ENCODE peak calls at places on chromosome 10, in six cellular contexts. One of them, this sample, is unnamed. For H3K9me3 and H4K20me1, the result is how much of the 10 kb centered on the place peaks cover.

GRCh38 chr10:33229252-33229943 is 105.1 kb downstream of the NRP1 start:
- DNase-seq in MM.1S: no peak
- DNase-seq in neural progenitor cell: no peak
- DNase-seq in IMR-90: no peak
- DNase-seq in OCI-LY7: no peak
- DNase-seq in PC-3: peak
- DNase-seq in this sample: peak

GRCh38 chr10:7596356-7596755 is 70.4 kb downstream of the ITIH5 start:
- DNase-seq in MM.1S: no peak
- DNase-seq in neural progenitor cell: no peak
- DNase-seq in IMR-90: no peak
- DNase-seq in OCI-LY7: no peak
- DNase-seq in PC-3: no peak
- DNase-seq in this sample: no peak

GRCh38 chr10:124639646-124640045 is 104.5 kb downstream of the FAM53B start:
- DNase-seq in MM.1S: no peak
- DNase-seq in neural progenitor cell: no peak
- DNase-seq in IMR-90: no peak
- DNase-seq in OCI-LY7: no peak
- DNase-seq in PC-3: no peak
- DNase-seq in this sample: no peak

GRCh38 chr10:75356484-75356883 is 45.1 kb downstream of the ZNF503 start:
- DNase-seq in MM.1S: no peak
- DNase-seq in neural progenitor cell: no peak
- DNase-seq in IMR-90: no peak
- DNase-seq in OCI-LY7: no peak
- DNase-seq in PC-3: no peak
- DNase-seq in this sample: no peak

GRCh38 chr10:15211464-15211979 is 43.0 kb upstream of the NMT2 start:
- DNase-seq in MM.1S: no peak
- DNase-seq in neural progenitor cell: no peak
- DNase-seq in IMR-90: peak
- DNase-seq in OCI-LY7: no peak
- DNase-seq in PC-3: peak
- DNase-seq in this sample: peak

GRCh38 chr10:103123282-103124033 is 69.6 kb downstream of the NT5C2 start:
- DNase-seq in MM.1S: no peak
- DNase-seq in neural progenitor cell: peak
- DNase-seq in IMR-90: no peak
- DNase-seq in OCI-LY7: no peak
- DNase-seq in PC-3: no peak
- DNase-seq in this sample: no peak

GRCh38 chr10:89516149-89516832 is 19.1 kb downstream of the SLC16A12 start:
- DNase-seq in MM.1S: no peak
- DNase-seq in neural progenitor cell: no peak
- DNase-seq in IMR-90: peak
- DNase-seq in OCI-LY7: no peak
- DNase-seq in PC-3: peak
- DNase-seq in this sample: peak

GRCh38 chr10:46555366-46555712 is 1.1 kb downstream of the GPRIN2 start:
- DNase-seq in MM.1S: no peak
- DNase-seq in neural progenitor cell: peak
- DNase-seq in IMR-90: no peak
- DNase-seq in OCI-LY7: no peak
- DNase-seq in PC-3: no peak
- DNase-seq in this sample: no peak

GRCh38 chr10:47207894-47208469 is 92.0 kb upstream of the GDF10 start:
- DNase-seq in MM.1S: no peak
- DNase-seq in neural progenitor cell: no peak
- DNase-seq in IMR-90: no peak
- DNase-seq in OCI-LY7: no peak
- DNase-seq in PC-3: no peak
- DNase-seq in this sample: no peak

GRCh38 chr10:71835671-71836593 is 15.1 kb downstream of the PSAP start:
- DNase-seq in MM.1S: no peak
- DNase-seq in neural progenitor cell: peak
- DNase-seq in IMR-90: peak
- DNase-seq in OCI-LY7: peak
- DNase-seq in PC-3: no peak
- DNase-seq in this sample: peak

GRCh38 chr10:127916826-127917225 is 9.9 kb downstream of the PTPRE start:
- DNase-seq in MM.1S: no peak
- DNase-seq in neural progenitor cell: no peak
- DNase-seq in IMR-90: no peak
- DNase-seq in OCI-LY7: no peak
- DNase-seq in PC-3: no peak
- DNase-seq in this sample: no peak

GRCh38 chr10:109981641-109982040 is 26.1 kb upstream of the ADD3 start:
- DNase-seq in MM.1S: no peak
- DNase-seq in neural progenitor cell: no peak
- DNase-seq in IMR-90: no peak
- DNase-seq in OCI-LY7: no peak
- DNase-seq in PC-3: no peak
- DNase-seq in this sample: peak

GRCh38 chr10:867807-868206 is 63.7 kb downstream of the LARP4B start:
- DNase-seq in MM.1S: no peak
- DNase-seq in neural progenitor cell: no peak
- DNase-seq in IMR-90: peak
- DNase-seq in OCI-LY7: no peak
- DNase-seq in PC-3: no peak
- DNase-seq in this sample: no peak

GRCh38 chr10:78899098-78899754 is 169.5 kb upstream of the ZMIZ1 start:
- DNase-seq in MM.1S: no peak
- DNase-seq in neural progenitor cell: no peak
- DNase-seq in IMR-90: no peak
- DNase-seq in OCI-LY7: no peak
- DNase-seq in PC-3: no peak
- DNase-seq in this sample: no peak

GRCh38 chr10:128701381-128701780 is 575.2 kb upstream of the MKI67 start:
- DNase-seq in MM.1S: no peak
- DNase-seq in neural progenitor cell: no peak
- DNase-seq in IMR-90: no peak
- DNase-seq in OCI-LY7: no peak
- DNase-seq in PC-3: no peak
- DNase-seq in this sample: no peak

GRCh38 chr10:105990529-105990928 is 1174.0 kb downstream of the SORCS1 start:
- DNase-seq in MM.1S: no peak
- DNase-seq in neural progenitor cell: no peak
- DNase-seq in IMR-90: no peak
- DNase-seq in OCI-LY7: no peak
- DNase-seq in PC-3: no peak
- DNase-seq in this sample: no peak

DNA sequence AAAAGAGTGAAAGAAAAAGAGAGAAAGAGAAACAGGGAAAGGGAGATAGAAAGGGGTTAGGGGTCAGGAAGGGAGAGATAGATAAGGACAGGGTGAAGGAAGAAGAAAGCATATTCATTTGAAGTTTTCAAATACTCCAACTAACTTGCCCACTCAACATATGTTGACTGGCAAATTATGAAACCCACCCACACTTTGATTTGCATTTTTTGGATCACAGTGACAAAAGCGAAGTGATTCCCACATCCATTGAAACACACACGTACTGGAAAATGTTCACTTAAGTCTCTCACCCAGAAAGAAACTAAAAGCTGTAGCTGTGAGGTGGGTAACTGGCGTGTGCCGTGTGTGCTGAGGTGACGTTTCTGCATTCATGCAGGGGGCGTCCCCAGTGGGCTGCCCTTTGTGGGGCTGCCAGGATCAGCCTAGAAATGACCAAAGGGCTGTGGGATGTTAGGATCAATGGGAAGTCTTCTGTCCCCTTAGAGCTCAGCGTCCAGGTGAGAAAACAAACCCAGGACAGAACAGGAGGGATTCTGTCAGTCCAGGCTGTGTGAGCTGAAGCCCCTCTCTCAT is 134.9 kb upstream of the ADARB2 start:
- DNase-seq in MM.1S: no peak
- DNase-seq in neural progenitor cell: no peak
- DNase-seq in IMR-90: no peak
- DNase-seq in OCI-LY7: no peak
- DNase-seq in PC-3: no peak
- DNase-seq in this sample: no peak
- H3K9me3 ChIP-seq in MM.1S: under half
- H3K9me3 ChIP-seq in neural progenitor cell: under half
- H3K9me3 ChIP-seq in IMR-90: under half
- H3K9me3 ChIP-seq in OCI-LY7: under half
- H3K9me3 ChIP-seq in PC-3: under half
- H3K9me3 ChIP-seq in this sample: under half

DNA sequence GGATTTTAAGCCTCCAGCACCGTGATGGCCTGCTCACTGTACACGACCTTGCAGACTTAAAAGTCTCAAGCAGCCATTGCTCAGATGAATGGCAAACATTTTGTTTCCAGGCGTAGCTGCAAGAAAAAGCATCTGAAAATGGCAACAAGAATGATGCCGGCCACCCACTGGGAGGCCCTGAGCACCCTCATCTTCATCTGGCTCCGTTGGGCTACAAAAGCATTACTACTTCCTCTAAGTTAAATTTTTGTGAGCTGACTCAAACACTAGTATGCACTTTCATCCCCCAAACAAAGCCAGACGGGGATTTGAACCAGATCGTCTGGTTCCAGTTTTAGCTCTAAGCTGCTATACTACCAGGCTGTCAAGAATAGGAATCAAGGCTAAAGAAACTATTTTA is 116.7 kb upstream of the CDK1 start:
- DNase-seq in MM.1S: no peak
- DNase-seq in neural progenitor cell: no peak
- DNase-seq in IMR-90: peak
- DNase-seq in OCI-LY7: no peak
- DNase-seq in PC-3: peak
- DNase-seq in this sample: peak
- H2AFZ ChIP-seq in MM.1S: no peak
- H2AFZ ChIP-seq in neural progenitor cell: peak
- H2AFZ ChIP-seq in IMR-90: peak
- H2AFZ ChIP-seq in OCI-LY7: no peak
- H2AFZ ChIP-seq in PC-3: peak
- H2AFZ ChIP-seq in this sample: peak

GRCh38 chr10:96608262-96608661 is 21.4 kb upstream of the TM9SF3 start:
- DNase-seq in MM.1S: no peak
- DNase-seq in neural progenitor cell: no peak
- DNase-seq in IMR-90: no peak
- DNase-seq in OCI-LY7: no peak
- DNase-seq in PC-3: no peak
- DNase-seq in this sample: no peak
- H4K20me1 ChIP-seq in MM.1S: under half
- H4K20me1 ChIP-seq in neural progenitor cell: under half
- H4K20me1 ChIP-seq in IMR-90: under half
- H4K20me1 ChIP-seq in OCI-LY7: under half
- H4K20me1 ChIP-seq in PC-3: under half
- H4K20me1 ChIP-seq in this sample: under half

GRCh38 chr10:58260334-58260733 is 7.4 kb downstream of the IPMK start:
- DNase-seq in MM.1S: no peak
- DNase-seq in neural progenitor cell: no peak
- DNase-seq in IMR-90: no peak
- DNase-seq in OCI-LY7: no peak
- DNase-seq in PC-3: no peak
- DNase-seq in this sample: no peak

GRCh38 chr10:58254644-58255043 is 13.1 kb downstream of the IPMK start:
- DNase-seq in MM.1S: no peak
- DNase-seq in neural progenitor cell: no peak
- DNase-seq in IMR-90: no peak
- DNase-seq in OCI-LY7: no peak
- DNase-seq in PC-3: no peak
- DNase-seq in this sample: no peak

GRCh38 chr10:58264780-58265179 is 2.9 kb downstream of the IPMK start:
- DNase-seq in MM.1S: no peak
- DNase-seq in neural progenitor cell: no peak
- DNase-seq in IMR-90: no peak
- DNase-seq in OCI-LY7: peak
- DNase-seq in PC-3: no peak
- DNase-seq in this sample: no peak

GRCh38 chr10:58253184-58253583 is 14.5 kb downstream of the IPMK start:
- DNase-seq in MM.1S: no peak
- DNase-seq in neural progenitor cell: no peak
- DNase-seq in IMR-90: no peak
- DNase-seq in OCI-LY7: no peak
- DNase-seq in PC-3: no peak
- DNase-seq in this sample: no peak

DNA sequence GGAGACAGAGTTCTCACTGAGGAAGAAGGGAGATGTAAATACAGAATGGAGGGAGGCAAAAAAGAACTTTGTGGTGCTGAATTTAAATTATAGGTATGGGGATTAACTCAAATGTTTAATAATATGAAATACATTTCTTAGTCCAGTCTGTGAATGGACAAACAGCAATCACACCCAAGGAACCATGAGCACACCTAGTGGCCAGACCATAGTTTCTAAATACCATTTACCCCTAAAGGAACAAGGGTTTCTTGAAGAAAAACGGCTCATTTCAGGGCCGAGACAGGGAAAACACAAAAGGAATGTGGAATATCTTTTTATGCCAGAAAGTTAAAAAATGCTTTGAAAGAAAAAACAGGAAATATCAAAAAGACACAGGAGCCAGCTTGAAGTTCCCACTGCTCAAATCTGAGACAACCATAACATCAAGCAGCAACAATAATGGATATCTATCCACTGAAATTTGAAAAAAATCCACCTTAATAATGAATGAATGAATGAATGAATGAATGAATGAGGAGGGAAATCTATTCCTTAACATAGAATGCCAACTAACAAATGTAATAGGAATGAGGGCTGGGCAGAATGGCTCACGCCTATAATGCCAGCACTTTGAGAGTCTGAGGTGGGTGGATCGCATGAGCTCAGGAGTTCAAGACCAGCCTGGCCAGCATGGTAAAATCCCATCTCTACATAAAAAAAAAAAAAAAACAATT is 8.6 kb downstream of the IPMK start:
- DNase-seq in MM.1S: no peak
- DNase-seq in neural progenitor cell: no peak
- DNase-seq in IMR-90: no peak
- DNase-seq in OCI-LY7: no peak
- DNase-seq in PC-3: peak
- DNase-seq in this sample: no peak
- H3K9me3 ChIP-seq in MM.1S: under half
- H3K9me3 ChIP-seq in neural progenitor cell: under half
- H3K9me3 ChIP-seq in IMR-90: under half
- H3K9me3 ChIP-seq in OCI-LY7: under half
- H3K9me3 ChIP-seq in PC-3: under half
- H3K9me3 ChIP-seq in this sample: under half

DNA sequence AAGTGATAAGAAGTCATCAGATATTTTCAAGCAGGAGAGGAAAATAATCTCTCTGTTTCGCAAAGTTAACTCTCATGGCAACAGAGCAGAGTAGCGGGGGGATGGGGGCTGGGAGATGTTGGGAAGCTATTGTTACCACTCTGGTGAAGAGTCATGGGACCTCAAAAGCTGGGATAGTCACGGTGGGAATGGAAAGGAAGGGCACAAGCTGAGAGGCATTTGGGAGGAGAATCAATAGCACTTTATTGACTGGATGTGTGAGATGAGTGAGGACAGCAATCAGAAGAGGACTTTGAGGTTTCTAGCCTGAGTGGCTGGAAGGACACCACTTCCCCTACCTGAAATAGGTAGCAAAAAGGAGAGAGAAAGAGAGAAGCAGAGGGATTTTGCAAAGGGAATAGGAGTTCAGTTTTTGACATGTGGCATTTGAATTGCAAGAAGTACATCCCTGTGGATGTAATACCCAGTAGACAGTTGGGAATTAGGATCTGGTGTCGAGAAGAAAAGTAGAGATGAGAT is 27.2 kb downstream of the SCD start:
- DNase-seq in MM.1S: no peak
- DNase-seq in neural progenitor cell: peak
- DNase-seq in IMR-90: no peak
- DNase-seq in OCI-LY7: peak
- DNase-seq in PC-3: no peak
- DNase-seq in this sample: peak
- H2AFZ ChIP-seq in MM.1S: no peak
- H2AFZ ChIP-seq in neural progenitor cell: no peak
- H2AFZ ChIP-seq in IMR-90: peak
- H2AFZ ChIP-seq in OCI-LY7: peak
- H2AFZ ChIP-seq in PC-3: peak
- H2AFZ ChIP-seq in this sample: peak

GRCh38 chr10:80168679-80169380 is 36.3 kb downstream of the PLAC9 start:
- DNase-seq in MM.1S: peak
- DNase-seq in neural progenitor cell: peak
- DNase-seq in IMR-90: peak
- DNase-seq in OCI-LY7: peak
- DNase-seq in PC-3: peak
- DNase-seq in this sample: no peak
- H4K20me1 ChIP-seq in MM.1S: under half
- H4K20me1 ChIP-seq in neural progenitor cell: under half
- H4K20me1 ChIP-seq in IMR-90: under half
- H4K20me1 ChIP-seq in OCI-LY7: under half
- H4K20me1 ChIP-seq in PC-3: under half
- H4K20me1 ChIP-seq in this sample: under half

This sample was measured in GM23248.